ENCODE peak calls at places on chromosomes 2 and 18, in nine cellular contexts. S is A673, F is Panc1, N is upper lobe of right lung, O is dorsolateral prefrontal cortex, P is GM12878, E is neural progenitor cell, Z is Peyer's patch, D is A549. L is an unnamed sample.

GRCh38 chr2:167425113-167425512 is 536.8 kb downstream of the XIRP2 start:
- DNase-seq in N (no peak), F (peak), P (no peak), O (no peak), D (no peak), E (no peak), Z (no peak), S (no peak), L (no peak)

GRCh38 chr2:17625446-17625845 is 85.0 kb downstream of the VSNL1 start:
- DNase-seq in N (no peak), D (no peak), S (no peak), F (no peak), Z (no peak), P (no peak), E (no peak), O (no peak), L (no peak)

GRCh38 chr18:9735238-9735637 is 27.1 kb downstream of the RAB31 start:
- DNase-seq in E (no peak), Z (no peak), P (no peak), S (no peak), D (no peak), N (no peak), F (no peak), O (no peak), L (no peak)

GRCh38 chr2:64036343-64036742 is 17.1 kb upstream of the VPS54 start:
- DNase-seq in S (no peak), Z (no peak), E (no peak), P (no peak), O (no peak), D (no peak), F (peak), N (no peak), L (no peak)

GRCh38 chr2:20611077-20611843 is 39.6 kb downstream of the HS1BP3 start:
- DNase-seq in O (no peak), S (no peak), Z (peak), F (no peak), E (no peak), N (peak), D (no peak), P (no peak), L (no peak)

GRCh38 chr18:32777049-32777448 is 4.2 kb upstream of the KLHL14 start:
- DNase-seq in P (no peak), N (no peak), Z (no peak), D (no peak), O (no peak), F (no peak), S (no peak), E (no peak), L (no peak)

GRCh38 chr2:178403671-178404379 is 47.1 kb downstream of the PRKRA start:
- DNase-seq in F (no peak), O (no peak), Z (no peak), E (no peak), P (peak), D (no peak), S (no peak), N (no peak), L (no peak)

GRCh38 chr2:233519787-233520611 is 46.6 kb downstream of the USP40 start:
- DNase-seq in D (peak), F (no peak), N (no peak), S (no peak), E (no peak), Z (no peak), O (no peak), P (no peak), L (no peak)

DNA sequence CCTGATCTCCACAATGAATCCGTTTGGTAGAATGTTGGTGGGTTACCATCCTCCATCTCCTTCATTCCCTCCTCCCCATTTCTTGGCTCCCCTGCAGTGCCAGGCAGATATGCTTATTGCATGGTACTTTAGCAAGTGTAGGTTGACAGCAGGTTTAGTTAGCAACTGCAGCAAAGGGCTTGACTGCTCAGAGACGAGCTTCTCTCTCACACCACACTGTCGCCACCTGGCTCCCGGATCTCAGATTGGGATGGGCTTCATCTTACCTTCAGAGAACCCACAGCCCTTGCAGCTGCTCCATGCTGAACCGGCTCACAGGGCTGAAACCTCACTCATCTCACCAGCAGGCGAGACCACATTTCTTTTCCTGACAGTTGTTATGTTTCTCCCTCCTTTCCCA is 88.8 kb downstream of the VWA3B start:
- DNase-seq in E (peak), P (no peak), Z (no peak), D (no peak), S (no peak), F (no peak), N (no peak), O (no peak), L (no peak)
- TF ChIP-seq CTCF in E (no peak), P (peak), Z (no peak), D (no peak), S (no peak), F (no peak), N (no peak), O (peak), L (no peak)

DNA sequence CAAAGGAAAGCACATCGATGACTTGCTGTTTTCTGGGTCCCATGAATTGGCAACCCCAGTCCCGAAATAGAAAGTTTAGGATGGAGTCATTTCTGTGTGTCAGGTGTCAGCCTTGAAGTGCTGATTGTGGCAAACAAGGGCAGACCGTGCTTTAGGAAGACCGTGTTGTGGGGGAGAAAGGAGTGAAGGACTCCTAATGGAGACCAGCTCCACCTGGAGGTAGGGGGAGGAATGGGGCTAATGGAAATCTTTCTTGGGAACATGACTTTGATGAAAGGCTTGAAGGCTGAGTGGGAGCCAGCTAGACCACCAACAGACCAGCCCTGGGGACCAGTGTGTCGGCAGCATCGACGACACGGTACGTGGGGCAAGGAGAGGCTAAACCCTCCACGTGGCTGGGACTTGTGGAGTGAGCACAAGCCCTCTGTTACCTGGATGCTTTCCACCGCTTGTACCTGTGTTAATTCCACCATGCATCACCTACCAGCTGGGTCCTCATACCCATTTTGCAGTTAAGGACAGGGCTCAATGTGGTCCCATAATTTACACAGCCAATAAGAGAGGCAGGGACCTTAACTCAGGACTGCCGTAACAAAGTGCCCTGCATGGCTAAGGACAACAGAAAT is 104.2 kb downstream of the SH3BP4 start:
- DNase-seq in E (peak), F (no peak), Z (no peak), D (peak), S (peak), O (no peak), N (peak), P (no peak), L (no peak)
- TF ChIP-seq CTCF in E (peak), F (no peak), Z (no peak), D (peak), S (peak), O (peak), N (peak), P (peak), L (no peak)

DNA sequence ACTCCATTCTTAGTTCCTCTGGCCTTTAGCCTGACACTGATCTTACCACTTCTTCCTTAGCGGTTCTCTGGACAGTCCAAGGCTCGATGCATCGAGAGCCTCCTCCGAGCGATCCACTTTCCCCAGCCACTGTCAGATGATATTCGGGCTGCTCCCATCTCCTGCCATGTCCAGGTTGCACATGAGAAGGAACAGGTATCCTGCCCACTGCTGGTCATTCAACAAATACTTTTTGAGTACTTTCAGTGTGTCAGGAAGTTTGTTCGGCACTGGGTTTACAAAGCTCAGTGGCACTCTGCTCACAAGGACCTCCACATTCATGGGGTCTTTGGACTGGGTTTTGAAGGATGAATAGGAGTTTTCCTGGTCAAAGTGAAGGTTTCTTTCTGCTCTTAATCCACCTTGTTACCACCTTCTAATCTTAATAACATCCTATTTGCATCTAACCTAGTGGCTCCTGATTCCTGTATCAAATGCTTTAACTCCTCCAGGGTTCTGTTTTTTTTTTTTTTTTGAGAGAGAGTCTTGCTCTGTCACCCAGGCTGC is 25.8 kb downstream of the GCKR start:
- DNase-seq in P (no peak), F (no peak), S (no peak), Z (no peak), O (no peak), E (no peak), D (peak), N (no peak), L (no peak)
- TF ChIP-seq CTCF in P (no peak), F (no peak), S (no peak), Z (no peak), O (no peak), E (no peak), D (no peak), N (no peak), L (no peak)

GRCh38 chr18:11994346-11994707 is 13.0 kb downstream of the IMPA2 start:
- DNase-seq in E (no peak), S (no peak), N (no peak), D (peak), Z (no peak), P (no peak), F (no peak), O (no peak), L (no peak)

GRCh38 chr18:11996907-11997306 is 15.6 kb downstream of the IMPA2 start:
- DNase-seq in D (no peak), Z (no peak), S (no peak), E (no peak), O (no peak), P (no peak), F (no peak), N (no peak), L (no peak)

GRCh38 chr18:11996190-11996754 is 15.0 kb downstream of the IMPA2 start:
- DNase-seq in O (no peak), E (no peak), F (no peak), N (no peak), S (no peak), Z (no peak), P (no peak), D (no peak), L (no peak)

GRCh38 chr18:11994708-11995444 is 13.6 kb downstream of the IMPA2 start:
- DNase-seq in S (no peak), P (no peak), D (peak), N (no peak), F (no peak), O (no peak), Z (no peak), E (peak), L (no peak)

GRCh38 chr18:11995445-11996189 is 14.3 kb downstream of the IMPA2 start:
- DNase-seq in N (peak), E (peak), F (no peak), O (peak), Z (peak), S (peak), D (peak), P (no peak), L (peak)
- TF ChIP-seq CTCF in N (peak), E (peak), F (peak), O (peak), Z (peak), S (peak), D (peak), P (peak), L (no peak)

GRCh38 chr2:38748857-38749804 is 2.0 kb downstream of the SRSF7 start:
- DNase-seq in F (no peak), E (no peak), D (no peak), P (no peak), N (no peak), Z (no peak), O (no peak), S (no peak), L (no peak)

GRCh38 chr2:38750011-38750792 is 959 bp downstream of the SRSF7 start:
- DNase-seq in P (no peak), D (peak), N (peak), S (peak), E (peak), F (no peak), Z (peak), O (peak), L (peak)

GRCh38 chr2:38750793-38751042 is 443 bp downstream of the SRSF7 start:
- DNase-seq in N (peak), P (no peak), Z (no peak), S (peak), E (peak), D (no peak), F (no peak), O (peak), L (no peak)

GRCh38 chr2:38751847-38752410 is 768 bp upstream of the SRSF7 start:
- DNase-seq in N (no peak), E (peak), D (peak), O (no peak), S (no peak), Z (no peak), P (no peak), F (no peak), L (no peak)

GRCh38 chr2:38751043-38751846 is at the start of gene SRSF7:
- DNase-seq in P (peak), N (peak), Z (peak), O (peak), E (peak), F (peak), D (peak), S (peak), L (peak)
- TF ChIP-seq CTCF in P (no peak), N (no peak), Z (no peak), O (peak), E (no peak), F (no peak), D (no peak), S (no peak), L (no peak)

GRCh38 chr2:226378733-226379132 is 420.9 kb downstream of the IRS1 start:
- DNase-seq in D (peak), P (no peak), N (no peak), O (no peak), Z (no peak), S (no peak), F (no peak), E (no peak), L (no peak)

GRCh38 chr2:226380679-226381078 is 418.9 kb downstream of the IRS1 start:
- DNase-seq in Z (no peak), D (no peak), O (no peak), S (no peak), F (no peak), E (no peak), P (no peak), N (no peak), L (no peak)

GRCh38 chr2:226376516-226377180 is 423.0 kb downstream of the IRS1 start:
- DNase-seq in N (no peak), P (no peak), Z (no peak), S (no peak), D (no peak), O (no peak), E (no peak), F (no peak), L (no peak)
- TF ChIP-seq CTCF in N (no peak), P (no peak), Z (no peak), S (no peak), D (no peak), O (no peak), E (no peak), F (no peak), L (no peak)

GRCh38 chr2:1800716-1801388 is 56.5 kb upstream of the PXDN start:
- DNase-seq in F (no peak), E (no peak), D (no peak), P (no peak), Z (no peak), N (no peak), O (no peak), S (no peak), L (no peak)

GRCh38 chr2:1798425-1799144 is 54.3 kb upstream of the PXDN start:
- DNase-seq in Z (no peak), E (no peak), P (no peak), S (no peak), O (no peak), D (no peak), F (no peak), N (no peak), L (no peak)

GRCh38 chr2:1799174-1799573 is 54.9 kb upstream of the PXDN start:
- DNase-seq in O (no peak), P (no peak), S (no peak), D (no peak), Z (no peak), N (no peak), E (no peak), F (no peak), L (no peak)

GRCh38 chr2:1802046-1802445 is 57.7 kb upstream of the PXDN start:
- DNase-seq in Z (no peak), S (no peak), N (peak), P (no peak), O (no peak), D (no peak), F (no peak), E (no peak), L (no peak)

DNA sequence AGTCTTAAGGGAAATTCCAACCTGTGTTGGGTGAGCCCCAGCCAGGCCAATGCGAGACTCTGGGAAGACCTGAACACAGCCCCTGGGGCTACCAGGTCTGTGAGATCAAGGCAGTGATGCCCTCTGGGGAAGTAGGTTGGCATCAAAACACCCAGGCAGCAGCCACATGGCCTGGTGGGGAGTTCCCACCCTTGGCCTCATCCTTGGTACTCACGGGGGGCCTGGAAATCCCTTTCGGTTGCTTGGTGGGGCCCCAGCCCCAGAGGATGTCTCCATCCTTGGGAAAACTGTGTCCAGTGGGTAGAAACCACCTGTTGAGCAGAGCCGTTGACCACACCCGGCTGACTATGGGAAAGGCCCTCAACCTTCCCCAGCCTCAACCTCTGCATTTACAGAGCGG is 56.0 kb upstream of the PXDN start:
- DNase-seq in D (no peak), S (no peak), P (no peak), O (no peak), Z (no peak), E (no peak), F (no peak), N (no peak), L (no peak)
- TF ChIP-seq CTCF in D (no peak), S (no peak), P (no peak), O (no peak), Z (no peak), E (no peak), F (no peak), N (no peak), L (no peak)